ENCODE peak calls at places on chromosomes 2 and 18, in seven cellular contexts. G is keratinocyte; S is cardiac fibroblast; A is colonic mucosa; B is PC-9; J is fibroblast of lung; U is effector memory CD4-positive, alpha-beta T cell. Z is an unnamed sample.

GRCh38 chr2:86074256-86074655 is 31.4 kb downstream of the POLR1A start:
- DNase-seq in G (no peak), S (no peak), A (no peak), B (no peak), J (no peak), U (no peak), Z (no peak)

GRCh38 chr18:12455511-12455910 is 47.8 kb downstream of the PRELID3A start:
- DNase-seq in G (no peak), S (peak), A (no peak), B (no peak), J (peak), U (no peak), Z (no peak)

GRCh38 chr2:39243469-39244123 is at the start of gene CDKL4:
- DNase-seq in G (no peak), S (no peak), A (peak), B (no peak), J (no peak), U (no peak), Z (no peak)

GRCh38 chr2:74387346-74387745 is 7.2 kb upstream of the DCTN1 start:
- DNase-seq in G (no peak), S (no peak), A (no peak), B (no peak), J (no peak), U (no peak), Z (no peak)

GRCh38 chr18:50405582-50406271 is 30.9 kb downstream of the SKA1 start:
- DNase-seq in G (no peak), S (no peak), A (no peak), B (no peak), J (no peak), U (no peak), Z (no peak)

GRCh38 chr2:236178921-236179652 is 10.9 kb upstream of the GBX2 start:
- DNase-seq in G (no peak), S (no peak), A (no peak), B (no peak), J (peak), U (no peak), Z (no peak)

GRCh38 chr18:23225518-23225917 is 90.2 kb downstream of the CABLES1 start:
- DNase-seq in G (no peak), S (peak), A (no peak), B (no peak), J (peak), U (no peak), Z (no peak)

GRCh38 chr18:34600118-34600517 is 110.0 kb upstream of the DTNA start:
- DNase-seq in G (no peak), S (peak), A (no peak), B (no peak), J (peak), U (no peak), Z (no peak)

GRCh38 chr2:121128741-121129659 is 156.0 kb downstream of the TFCP2L1 start:
- DNase-seq in G (no peak), S (peak), A (peak), B (peak), J (peak), U (no peak), Z (no peak)

GRCh38 chr2:227462463-227462951 is 9.4 kb upstream of the AGFG1 start:
- DNase-seq in G (peak), S (no peak), A (no peak), B (peak), J (no peak), U (no peak), Z (no peak)

GRCh38 chr2:2843969-2844548 is 513.0 kb upstream of the MYT1L start:
- DNase-seq in G (no peak), S (no peak), A (no peak), B (no peak), J (no peak), U (no peak), Z (no peak)

GRCh38 chr2:47004905-47005495 is 89.4 kb upstream of the MCFD2 start:
- DNase-seq in G (no peak), S (no peak), A (no peak), B (no peak), J (no peak), U (no peak), Z (no peak)

GRCh38 chr2:47003641-47004427 is 88.2 kb upstream of the MCFD2 start:
- DNase-seq in G (no peak), S (no peak), A (no peak), B (peak), J (no peak), U (no peak), Z (no peak)

GRCh38 chr2:47000679-47001075 is 85.1 kb upstream of the MCFD2 start:
- DNase-seq in G (no peak), S (no peak), A (no peak), B (no peak), J (no peak), U (no peak), Z (no peak)

GRCh38 chr2:47002031-47002430 is 86.4 kb upstream of the MCFD2 start:
- DNase-seq in G (no peak), S (no peak), A (no peak), B (no peak), J (no peak), U (no peak), Z (no peak)

DNA sequence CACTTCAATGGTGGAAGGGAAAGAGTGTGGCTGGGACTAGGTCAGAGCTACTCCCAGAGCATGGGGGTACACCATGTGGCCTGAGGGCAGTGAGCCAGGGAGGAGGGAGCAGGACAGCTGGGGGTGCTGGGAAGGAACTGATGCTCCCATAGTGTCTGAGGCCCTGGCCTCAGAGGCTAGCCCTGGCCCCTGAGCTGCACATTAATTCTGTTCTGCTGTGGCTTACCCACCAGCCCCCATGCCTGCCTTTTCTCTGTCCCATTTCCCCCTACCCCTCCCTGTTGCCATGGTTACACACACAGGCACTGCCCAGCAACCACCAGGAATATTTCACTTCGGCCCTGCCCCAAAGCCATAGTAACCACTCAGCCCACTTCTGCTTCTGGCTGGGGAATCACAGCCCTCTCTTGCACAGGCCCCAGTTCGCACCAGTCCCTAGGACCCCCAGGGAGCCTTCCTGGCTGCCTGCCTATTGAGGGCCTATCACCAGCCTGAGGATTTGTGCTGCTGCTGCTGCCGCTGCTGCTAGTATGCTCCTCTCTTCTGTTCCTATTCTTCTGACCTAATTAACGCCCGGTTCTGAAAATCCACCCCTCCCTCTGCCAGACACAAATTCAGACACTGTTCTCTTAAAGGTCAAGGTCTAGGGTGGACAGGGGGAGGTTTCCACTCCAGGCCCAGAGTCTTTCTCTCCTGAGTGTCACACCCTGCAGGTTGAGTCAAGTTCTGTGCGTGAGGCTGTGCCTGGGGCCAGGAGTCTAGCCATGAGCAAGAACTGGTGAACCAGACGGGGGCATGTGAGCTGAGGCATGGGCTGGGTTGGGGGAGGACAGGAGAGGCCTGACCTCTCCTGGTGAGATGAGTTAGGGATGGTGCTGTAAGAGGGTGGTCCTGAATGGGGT is 87.1 kb upstream of the MCFD2 start:
- DNase-seq in G (no peak), S (peak), A (no peak), B (peak), J (peak), U (no peak), Z (no peak)
- H3K4me3 ChIP-seq in G (no peak), S (no peak), A (no peak), B (no peak), J (no peak), U (no peak), Z (no peak)

DNA sequence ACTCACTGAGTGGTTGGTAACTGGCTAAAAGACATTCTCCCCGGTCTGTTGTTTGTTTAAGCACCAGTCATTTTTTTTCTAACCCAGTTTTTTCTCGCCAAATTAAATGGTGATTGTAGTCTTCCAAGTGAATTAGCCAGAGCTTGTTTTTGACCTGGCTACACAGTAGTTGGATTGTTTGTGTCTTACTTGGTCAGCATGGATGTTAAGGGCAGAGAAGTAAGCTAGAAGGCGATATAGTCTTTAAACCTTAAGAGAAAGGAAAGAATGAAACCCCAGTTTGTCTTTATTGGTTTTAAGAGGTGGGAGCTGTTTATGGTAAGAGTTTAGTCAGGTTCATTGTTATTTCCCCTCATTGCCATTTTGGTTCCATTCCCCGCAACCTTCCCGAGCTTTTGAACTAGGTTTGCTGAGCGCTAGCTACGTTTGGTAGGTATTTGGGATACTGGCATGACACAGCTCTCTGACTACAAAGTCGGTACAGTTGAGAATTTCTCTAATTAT is 2.5 kb downstream of the MAP4K4 start:
- DNase-seq in G (no peak), S (peak), A (no peak), B (no peak), J (peak), U (no peak), Z (no peak)
- H3K4me3 ChIP-seq in G (peak), S (peak), A (peak), B (peak), J (peak), U (peak), Z (no peak)

GRCh38 chr2:125638345-125638744 is 1017.6 kb upstream of the GYPC start:
- DNase-seq in G (no peak), S (no peak), A (no peak), B (no peak), J (no peak), U (no peak), Z (no peak)

GRCh38 chr2:125643585-125643984 is 1012.4 kb upstream of the GYPC start:
- DNase-seq in G (no peak), S (no peak), A (peak), B (no peak), J (no peak), U (no peak), Z (no peak)

GRCh38 chr2:125644257-125644656 is 1011.7 kb upstream of the GYPC start:
- DNase-seq in G (no peak), S (no peak), A (no peak), B (no peak), J (no peak), U (no peak), Z (no peak)

GRCh38 chr2:125642032-125642431 is 1013.9 kb upstream of the GYPC start:
- DNase-seq in G (no peak), S (no peak), A (no peak), B (no peak), J (no peak), U (no peak), Z (no peak)

GRCh38 chr2:125643128-125643527 is 1012.8 kb upstream of the GYPC start:
- DNase-seq in G (no peak), S (no peak), A (no peak), B (no peak), J (no peak), U (no peak), Z (no peak)
- H3K4me3 ChIP-seq in G (no peak), S (no peak), A (no peak), B (no peak), J (no peak), U (no peak), Z (no peak)

GRCh38 chr2:144213797-144214196 is 306.1 kb downstream of the ZEB2 start:
- DNase-seq in G (no peak), S (no peak), A (no peak), B (no peak), J (no peak), U (no peak), Z (no peak)
- H3K4me3 ChIP-seq in G (no peak), S (no peak), A (no peak), B (no peak), J (no peak), U (no peak), Z (no peak)

GRCh38 chr18:26543368-26543767 is 5.0 kb downstream of the KCTD1 start:
- DNase-seq in G (no peak), S (no peak), A (peak), B (no peak), J (no peak), U (no peak), Z (no peak)

GRCh38 chr18:26546170-26546874 is 2.0 kb downstream of the KCTD1 start:
- DNase-seq in G (no peak), S (no peak), A (no peak), B (no peak), J (peak), U (no peak), Z (no peak)

GRCh38 chr18:26545335-26545734 is 3.0 kb downstream of the KCTD1 start:
- DNase-seq in G (no peak), S (no peak), A (no peak), B (no peak), J (no peak), U (no peak), Z (no peak)

GRCh38 chr18:26545737-26546136 is 2.6 kb downstream of the KCTD1 start:
- DNase-seq in G (no peak), S (no peak), A (no peak), B (no peak), J (no peak), U (no peak), Z (no peak)

DNA sequence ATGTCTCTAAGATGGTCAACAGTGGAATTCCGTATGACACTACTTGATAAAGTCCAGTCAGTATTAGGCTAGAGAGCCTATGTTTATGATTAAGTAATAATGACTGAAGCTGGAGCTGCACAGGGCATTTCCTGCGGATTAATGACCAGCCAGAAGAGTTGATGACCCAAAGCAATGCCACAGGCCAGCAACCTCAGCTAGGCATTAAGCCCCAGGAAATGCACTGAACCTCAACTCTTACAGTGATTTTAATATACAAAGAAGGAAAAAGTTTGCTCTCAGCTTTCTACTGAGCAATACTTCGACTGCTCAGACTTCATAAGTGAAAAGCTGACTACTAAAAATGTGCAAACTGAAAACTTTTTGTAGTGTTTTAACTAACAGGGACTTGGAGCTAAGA is 3.9 kb downstream of the KCTD1 start:
- DNase-seq in G (no peak), S (no peak), A (no peak), B (no peak), J (no peak), U (no peak), Z (no peak)
- H3K4me3 ChIP-seq in G (peak), S (no peak), A (no peak), B (peak), J (peak), U (no peak), Z (no peak)

GRCh38 chr2:198297350-198297749 is 493.0 kb downstream of the PLCL1 start:
- DNase-seq in G (no peak), S (no peak), A (no peak), B (no peak), J (no peak), U (no peak), Z (no peak)

GRCh38 chr2:198293281-198293680 is 488.9 kb downstream of the PLCL1 start:
- DNase-seq in G (no peak), S (no peak), A (no peak), B (no peak), J (no peak), U (no peak), Z (no peak)

DNA sequence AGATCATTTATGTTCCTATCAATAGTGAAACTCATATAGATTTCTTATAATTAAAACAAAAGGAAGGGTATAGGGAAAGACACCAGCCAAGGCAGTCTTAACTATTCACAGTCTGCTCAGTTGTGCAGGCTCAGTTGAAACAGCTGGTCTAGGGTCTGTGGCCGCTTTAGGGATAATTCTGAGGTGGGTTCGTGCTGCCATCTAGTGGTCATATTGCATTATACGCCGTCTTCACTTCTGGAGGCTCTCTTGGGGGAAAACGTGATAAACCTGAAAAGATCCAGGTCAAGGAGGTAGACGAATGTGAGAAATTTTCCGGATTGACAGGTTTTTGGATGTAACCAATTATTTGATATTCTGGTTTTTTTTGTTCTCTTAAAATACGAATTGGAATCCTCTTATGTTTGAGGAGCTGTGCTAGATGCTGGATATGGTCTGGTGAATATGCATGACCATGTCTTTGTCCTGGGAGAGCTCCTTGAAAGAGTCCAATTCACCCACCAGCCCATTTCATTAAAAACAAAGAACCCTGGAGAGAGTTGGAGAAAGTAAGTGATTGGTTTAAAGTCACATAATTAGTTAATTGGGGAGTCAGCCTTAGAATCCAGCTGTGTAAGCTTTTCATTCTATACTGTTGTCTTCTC is 492.4 kb downstream of the PLCL1 start:
- DNase-seq in G (no peak), S (peak), A (peak), B (peak), J (peak), U (peak), Z (peak)
- H3K4me3 ChIP-seq in G (no peak), S (no peak), A (no peak), B (no peak), J (no peak), U (no peak), Z (no peak)

GRCh38 chr2:72146357-72147302 is 1.0 kb downstream of the CYP26B1 start:
- DNase-seq in G (no peak), S (no peak), A (no peak), B (no peak), J (no peak), U (no peak), Z (no peak)
- H3K4me3 ChIP-seq in G (peak), S (peak), A (peak), B (peak), J (no peak), U (no peak), Z (no peak)

DNA sequence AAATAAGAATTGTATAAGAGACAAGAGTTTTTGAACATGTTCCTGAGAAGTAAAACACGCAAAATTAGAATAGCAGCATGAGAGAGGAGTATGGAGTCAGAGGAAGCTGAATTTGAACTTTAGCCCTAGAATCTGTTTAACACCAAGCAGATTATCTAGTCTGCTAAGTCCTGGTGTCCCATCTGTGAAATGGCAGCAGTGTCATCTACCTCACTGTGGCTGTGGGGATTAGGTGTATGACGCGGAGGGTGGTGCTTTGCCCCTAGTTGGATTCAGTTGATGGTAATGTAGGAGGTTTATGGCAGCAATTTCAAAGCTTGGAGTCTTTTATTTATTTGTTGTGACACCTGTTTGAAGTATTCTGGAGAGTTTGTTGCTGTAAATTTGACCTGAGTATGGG is 79.2 kb downstream of the ZNF532 start:
- DNase-seq in G (no peak), S (no peak), A (no peak), B (no peak), J (no peak), U (no peak), Z (no peak)
- H3K4me3 ChIP-seq in G (no peak), S (no peak), A (no peak), B (no peak), J (no peak), U (no peak), Z (no peak)

GRCh38 chr2:195532628-195533271 is 124.3 kb upstream of the SLC39A10 start:
- DNase-seq in G (no peak), S (peak), A (no peak), B (no peak), J (peak), U (no peak), Z (peak)
- H3K4me3 ChIP-seq in G (no peak), S (no peak), A (no peak), B (peak), J (peak), U (peak), Z (peak)

Z was measured in MM.1S.